ENCODE peak calls at places on chromosomes 6 and 20, in nine cellular contexts. H, Z, S, R, V, A, X, U and F are unnamed samples.

GRCh38 chr6:133568970-133569889 is 319.7 kb upstream of the TCF21 start:
- DNase-seq in X (peak; percentile 44), Z (peak; percentile 68), H (peak; percentile 48), S (peak; percentile 96), A (no peak), U (no peak), V (peak; percentile 45), R (peak; percentile 14), F (no peak)

GRCh38 chr6:105606871-105607421 is 204.1 kb upstream of the PREP start:
- DNase-seq in X (no peak), A (no peak), Z (no peak), H (no peak), S (peak; percentile 26), V (no peak), R (no peak), U (no peak), F (no peak)

GRCh38 chr20:2816030-2816582 is at the start of gene TMEM239:
- DNase-seq in U (peak; percentile 52), H (no peak), Z (no peak), A (no peak), R (no peak), S (no peak), X (no peak), V (no peak), F (no peak)

GRCh38 chr6:24951831-24952299 is 16.1 kb upstream of the RIPOR2 start:
- DNase-seq in H (peak; percentile 13), V (no peak), S (no peak), R (peak; percentile 21), X (no peak), U (no peak), Z (no peak), A (no peak), F (no peak)

GRCh38 chr6:35474978-35475570 is 6.9 kb downstream of the RPL10A start:
- DNase-seq in U (no peak), X (no peak), A (no peak), V (no peak), R (no peak), Z (no peak), S (no peak), H (no peak), F (no peak)

GRCh38 chr20:46823271-46823747 is 71.3 kb upstream of the EYA2 start:
- DNase-seq in A (no peak), H (no peak), S (no peak), R (peak; percentile 75), V (no peak), U (no peak), Z (no peak), X (no peak), F (peak; percentile 47)

GRCh38 chr6:157263146-157263545 is 60.2 kb downstream of the TMEM242 start:
- DNase-seq in Z (peak; percentile 18), S (no peak), H (no peak), X (no peak), A (no peak), V (no peak), R (no peak), U (no peak), F (no peak)

GRCh38 chr6:56772737-56773184 is 130.1 kb upstream of the DST start:
- DNase-seq in X (no peak), V (no peak), S (peak; percentile 51), H (peak; percentile 22), R (no peak), A (no peak), Z (peak; percentile 78), U (no peak), F (no peak)

GRCh38 chr6:144215402-144215931 is 65.2 kb downstream of the STX11 start:
- DNase-seq in S (no peak), U (peak; percentile 22), R (peak; percentile 44), H (peak; percentile 22), X (peak; percentile 26), Z (no peak), V (peak; percentile 63), A (peak; percentile 8), F (no peak)

GRCh38 chr6:150087336-150087735 is 18.4 kb upstream of the ULBP3 start:
- DNase-seq in X (no peak), A (no peak), V (no peak), U (no peak), Z (no peak), H (no peak), R (no peak), S (no peak), F (no peak)
- TF ChIP-seq EP300 in X (no peak), A (no peak), V (no peak), U (no peak), Z (no peak), H (no peak), R (no peak), S (no peak), F (no peak)

DNA sequence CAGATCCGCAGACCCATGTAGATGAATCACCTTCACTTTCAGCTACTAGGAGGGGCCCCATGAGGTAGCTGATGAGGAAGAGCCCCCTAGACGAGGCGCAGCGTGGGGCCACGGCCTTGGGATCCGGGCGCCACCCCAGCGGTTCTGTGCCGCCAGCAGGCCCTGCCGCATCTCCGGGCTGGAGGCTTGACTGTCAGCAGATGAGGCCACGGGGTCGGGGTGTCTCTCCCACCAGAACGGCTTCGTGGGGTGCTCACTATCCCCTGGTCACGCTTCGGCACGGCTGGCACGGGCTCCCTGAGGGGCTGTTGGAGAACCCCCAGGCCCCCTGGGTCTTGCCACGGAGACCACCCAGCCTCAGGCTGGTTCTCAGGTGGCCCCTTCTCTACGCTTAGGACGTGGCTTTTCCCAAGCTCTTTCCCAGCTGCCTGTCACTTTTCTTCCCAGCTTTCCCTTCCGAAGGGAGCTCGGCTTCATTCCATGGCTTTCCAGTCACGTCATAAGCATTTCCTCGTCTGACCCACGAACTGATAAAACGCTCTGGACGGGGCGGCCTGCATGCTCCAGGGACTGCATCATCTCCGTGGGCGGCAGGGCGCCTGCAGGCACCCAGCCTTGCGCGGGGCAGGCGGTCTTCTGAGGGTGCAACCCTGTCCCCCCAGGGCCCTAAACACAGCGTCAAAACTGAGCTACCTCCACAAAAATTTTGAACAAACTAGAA is 85.9 kb downstream of the THBS2 start:
- DNase-seq in V (no peak), H (no peak), X (no peak), R (no peak), A (no peak), S (no peak), U (no peak), Z (peak; percentile 56), F (peak; percentile 13)
- H3K27ac ChIP-seq in V (no peak overlapping the region), H (no peak overlapping the region), X (no peak overlapping the region), R (no peak overlapping the region), A (no peak overlapping the region), S (no peak overlapping the region), U (peak overlapping the region; percentile 53), Z (no peak overlapping the region), F (no peak overlapping the region)

GRCh38 chr20:50120935-50121693 is 8.2 kb upstream of the UBE2V1 start:
- DNase-seq in U (no peak), S (peak; percentile 82), R (peak; percentile 75), V (no peak), A (no peak), H (peak; percentile 47), Z (peak; percentile 85), X (peak; percentile 50), F (peak; percentile 73)
- TF ChIP-seq POLR2A in U (no peak), S (no peak), R (peak; percentile 5), V (no peak), A (peak; percentile 40), H (no peak), Z (no peak), X (no peak), F (no peak)

DNA sequence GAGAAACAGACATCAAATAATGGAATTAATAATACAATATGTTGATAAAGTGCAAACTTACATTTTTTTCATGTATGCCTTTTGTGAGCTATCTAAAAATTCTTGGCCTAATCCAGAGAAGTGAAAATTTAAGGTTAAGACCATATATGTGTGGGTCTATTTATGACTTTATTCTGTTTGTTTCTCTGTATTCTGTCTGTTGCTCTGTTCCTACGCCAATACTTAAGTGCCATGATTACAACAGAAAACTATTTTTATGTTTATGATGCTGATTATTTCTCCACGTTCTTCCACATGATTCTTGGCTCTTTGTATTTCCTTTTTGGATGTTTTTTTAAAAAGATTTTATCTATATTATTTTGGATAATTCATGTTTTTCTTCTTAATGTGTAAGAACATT is 109.5 kb upstream of the MAP3K4 start:
- DNase-seq in V (no peak), U (no peak), X (no peak), Z (no peak), H (no peak), A (no peak), R (no peak), S (no peak), F (no peak)
- TF ChIP-seq EP300 in V (no peak), U (no peak), X (no peak), Z (no peak), H (no peak), A (no peak), R (no peak), S (no peak), F (no peak)

GRCh38 chr20:50115591-50116367 is 2.8 kb upstream of the UBE2V1 start:
- DNase-seq in H (peak; percentile 99), V (peak; percentile 85), A (peak; percentile 89), X (peak; percentile 98), S (peak; percentile 96), U (peak; percentile 87), R (peak; percentile 98), Z (peak; percentile 99), F (peak; percentile 99)
- H3K27ac ChIP-seq in H (peak overlapping the region; percentile 20), V (peak overlapping the region; percentile 75), A (peak overlapping the region; percentile 65), X (no peak overlapping the region), S (peak overlapping the region; percentile 84), U (peak overlapping the region; percentile 61), R (peak overlapping the region; percentile 99), Z (peak overlapping the region; percentile 99), F (peak overlapping the region; percentile 100)

GRCh38 chr20:56361888-56362287 is 3.1 kb downstream of the FAM210B start:
- DNase-seq in V (no peak), A (no peak), S (no peak), R (no peak), H (no peak), U (no peak), X (no peak), Z (no peak), F (no peak)

GRCh38 chr20:56360133-56360898 is 1.5 kb downstream of the FAM210B start:
- DNase-seq in S (no peak), A (no peak), X (no peak), Z (no peak), R (no peak), V (no peak), U (no peak), H (no peak), F (no peak)

GRCh38 chr20:56363491-56363890 is 4.7 kb downstream of the FAM210B start:
- DNase-seq in X (no peak), S (no peak), R (no peak), Z (no peak), V (no peak), U (no peak), A (no peak), H (no peak), F (no peak)

GRCh38 chr20:56360899-56361199 is 2.1 kb downstream of the FAM210B start:
- DNase-seq in Z (no peak), A (no peak), U (no peak), V (no peak), H (no peak), S (no peak), X (peak; percentile 28), R (no peak), F (no peak)

GRCh38 chr20:56362833-56363413 is 4.1 kb downstream of the FAM210B start:
- DNase-seq in S (no peak), Z (no peak), V (peak; percentile 96), R (no peak), X (peak; percentile 73), A (no peak), H (no peak), U (no peak), F (no peak)
- TF ChIP-seq POLR2A in S (no peak), Z (no peak), V (no peak), R (no peak), X (no peak), A (no peak), H (no peak), U (no peak), F (no peak)

GRCh38 chr6:36610041-36610440 is 15.9 kb downstream of the SRSF3 start:
- DNase-seq in S (no peak), U (no peak), Z (peak; percentile 47), A (no peak), R (no peak), X (peak; percentile 12), V (no peak), H (no peak), F (no peak)
- TF ChIP-seq EP300 in S (no peak), U (no peak), Z (no peak), A (no peak), R (no peak), X (no peak), V (no peak), H (no peak), F (no peak)